ENCODE peak calls at places on chromosome 20, in four cellular contexts. C is OCI-LY7, M is PC-3, U is mammary epithelial cell. Q is an unnamed sample.

GRCh38 chr20:46455729-46456128 is 49.3 kb upstream of the ELMO2 start:
- DNase-seq in C (no peak), M (no peak), U (no peak), Q (no peak)

GRCh38 chr20:49936153-49937022 is at the start of gene RNF114:
- DNase-seq in C (peak; percentile 96), M (peak; percentile 97), U (peak; percentile 82), Q (no peak)

GRCh38 chr20:44681796-44682566 is 30.5 kb upstream of the ADA start:
- DNase-seq in C (no peak), M (no peak), U (no peak), Q (no peak)

GRCh38 chr20:43749734-43750294 is 23.0 kb upstream of the GTSF1L start:
- DNase-seq in C (peak; percentile 73), M (peak; percentile 88), U (peak; percentile 57), Q (no peak)

GRCh38 chr20:2037296-2037914 is 43.5 kb upstream of the PDYN start:
- DNase-seq in C (no peak), M (no peak), U (no peak), Q (no peak)

GRCh38 chr20:44651507-44652373 is at the start of gene ADA:
- DNase-seq in C (peak; percentile 78), M (peak; percentile 65), U (peak; percentile 63), Q (no peak)

GRCh38 chr20:57844626-57845596 is 135.1 kb upstream of the PMEPA1 start:
- DNase-seq in C (no peak), M (peak; percentile 26), U (no peak), Q (no peak)

GRCh38 chr20:43975096-43975768 is 60.6 kb downstream of the TOX2 start:
- DNase-seq in C (no peak), M (peak; percentile 94), U (peak; percentile 85), Q (peak; percentile 58)

GRCh38 chr20:10924628-10925266 is 250.9 kb upstream of the JAG1 start:
- DNase-seq in C (no peak), M (peak; percentile 84), U (peak; percentile 38), Q (peak; percentile 55)

GRCh38 chr20:57480444-57481152 is 44.3 kb downstream of the CTCFL start:
- DNase-seq in C (peak; percentile 95), M (no peak), U (no peak), Q (no peak)

GRCh38 chr20:63053430-63054102 is 46.8 kb upstream of the BHLHE23 start:
- DNase-seq in C (no peak), M (no peak), U (no peak), Q (no peak)

GRCh38 chr20:44911264-44911921 is 1.5 kb downstream of the PABPC1L start:
- DNase-seq in C (peak; percentile 79), M (peak; percentile 92), U (peak; percentile 38), Q (peak; percentile 13)

GRCh38 chr20:50487397-50487796 is 22.8 kb upstream of the PTPN1 start:
- DNase-seq in C (no peak), M (no peak), U (no peak), Q (no peak)

GRCh38 chr20:63176448-63177133 is 39.3 kb downstream of the YTHDF1 start:
- DNase-seq in C (no peak), M (no peak), U (no peak), Q (no peak)

GRCh38 chr20:11394145-11394833 is 523.4 kb upstream of the BTBD3 start:
- DNase-seq in C (no peak), M (peak; percentile 22), U (peak; percentile 97), Q (peak; percentile 99)

GRCh38 chr20:12355185-12355584 is 437.5 kb downstream of the BTBD3 start:
- DNase-seq in C (no peak), M (no peak), U (no peak), Q (no peak)

GRCh38 chr20:25695532-25696383 is 895 bp downstream of the ZNF337 start:
- DNase-seq in C (no peak), M (peak; percentile 22), U (no peak), Q (no peak)

GRCh38 chr20:14284443-14284842 is 53.0 kb downstream of the FLRT3 start:
- DNase-seq in C (no peak), M (no peak), U (peak; percentile 48), Q (peak; percentile 7)

GRCh38 chr20:17967595-17968365 is 814 bp downstream of the SNX5 start:
- DNase-seq in C (peak; percentile 78), M (peak; percentile 49), U (peak; percentile 28), Q (peak; percentile 13)

GRCh38 chr20:14142171-14142570 is 146.9 kb downstream of the MACROD2 start:
- DNase-seq in C (peak; percentile 0), M (peak; percentile 75), U (peak; percentile 66), Q (peak; percentile 21)

GRCh38 chr20:32509639-32510066 is 75.5 kb downstream of the NOL4L start:
- DNase-seq in C (peak; percentile 84), M (peak; percentile 85), U (no peak), Q (no peak)

GRCh38 chr20:58188496-58188895 is 40.0 kb downstream of the ANKRD60 start:
- DNase-seq in C (no peak), M (no peak), U (no peak), Q (no peak)

GRCh38 chr20:20367681-20368413 is at the start of gene INSM1:
- DNase-seq in C (no peak), M (no peak), U (no peak), Q (no peak)

GRCh38 chr20:50577175-50578018 is 67.2 kb downstream of the PTPN1 start:
- DNase-seq in C (no peak), M (no peak), U (no peak), Q (no peak)

GRCh38 chr20:51362254-51362653 is 180.3 kb downstream of the NFATC2 start:
- DNase-seq in C (no peak), M (no peak), U (no peak), Q (no peak)

GRCh38 chr20:47586648-47587306 is 85.1 kb downstream of the NCOA3 start:
- DNase-seq in C (no peak), M (no peak), U (no peak), Q (no peak)

GRCh38 chr20:62640870-62641748 is 1.2 kb upstream of the SLCO4A1 start:
- DNase-seq in C (no peak), M (no peak), U (no peak), Q (no peak)

GRCh38 chr20:31987744-31988143 is 19.8 kb downstream of the XKR7 start:
- DNase-seq in C (no peak), M (peak; percentile 50), U (peak; percentile 71), Q (peak; percentile 45)

GRCh38 chr20:57583289-57584257 is 22.7 kb downstream of the PCK1 start:
- DNase-seq in C (no peak), M (no peak), U (no peak), Q (no peak)

GRCh38 chr20:47361268-47361665 is 4.8 kb upstream of the ZMYND8 start:
- DNase-seq in C (no peak), M (no peak), U (no peak), Q (no peak)

GRCh38 chr20:31642837-31643236 is 5.1 kb downstream of the COX4I2 start:
- DNase-seq in C (no peak), M (no peak), U (no peak), Q (no peak)

GRCh38 chr20:50366270-50367103 is 143.7 kb upstream of the PTPN1 start:
- DNase-seq in C (no peak), M (peak; percentile 80), U (peak; percentile 47), Q (peak; percentile 31)

GRCh38 chr20:60262967-60263603 is 304.9 kb downstream of the CDH26 start:
- DNase-seq in C (peak; percentile 25), M (peak; percentile 38), U (peak; percentile 28), Q (peak; percentile 26)

GRCh38 chr20:50911716-50912115 is 19.5 kb downstream of the ADNP start:
- DNase-seq in C (no peak), M (no peak), U (no peak), Q (no peak)

GRCh38 chr20:39670987-39671386 is 708.8 kb downstream of the DHX35 start:
- DNase-seq in C (no peak), M (no peak), U (no peak), Q (no peak)

GRCh38 chr20:39674842-39675241 is 712.7 kb downstream of the DHX35 start:
- DNase-seq in C (no peak), M (no peak), U (no peak), Q (no peak)

GRCh38 chr20:39669659-39670058 is 707.5 kb downstream of the DHX35 start:
- DNase-seq in C (no peak), M (no peak), U (no peak), Q (no peak)
- H3K4me1 ChIP-seq in C (no peaks in the 10 kb centered on the region), M (no peaks in the 10 kb centered on the region), U (no peaks in the 10 kb centered on the region), Q (no peaks in the 10 kb centered on the region)

DNA sequence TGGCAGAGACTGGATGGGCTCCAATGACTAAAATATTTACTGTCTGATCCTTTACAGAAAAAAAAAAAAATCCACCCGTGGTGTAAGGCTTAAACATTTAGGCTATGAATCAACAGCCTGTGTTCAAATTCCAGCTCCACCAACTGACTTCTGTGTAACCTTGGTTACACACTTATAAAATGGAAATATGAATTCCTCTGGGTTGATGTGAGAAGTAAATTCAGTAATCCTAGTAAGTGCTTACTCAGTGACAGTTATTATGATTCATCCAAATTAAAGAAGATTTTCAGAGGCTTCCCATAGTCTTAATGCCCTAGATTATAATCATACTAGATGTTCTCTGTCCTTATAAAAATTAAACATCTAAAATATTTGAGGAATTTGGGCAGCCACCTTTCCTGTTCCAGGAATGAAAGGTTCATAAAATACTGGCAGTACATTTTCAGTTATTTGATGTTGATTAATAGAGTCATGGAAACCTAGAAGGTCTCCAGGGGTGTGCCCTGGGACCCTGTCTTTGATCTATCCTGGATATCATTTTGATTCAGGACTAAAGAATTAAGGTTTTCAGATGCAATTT is 180.2 kb upstream of the ZNF217 start:
- DNase-seq in C (no peak), M (peak; percentile 100), U (peak; percentile 94), Q (peak; percentile 96)
- H3K4me1 ChIP-seq in C (no peaks in the 10 kb centered on the region), M (peaks cover 48% of the 10 kb centered on the region), U (peaks cover 25% of the 10 kb centered on the region), Q (peaks cover 18% of the 10 kb centered on the region)

DNA sequence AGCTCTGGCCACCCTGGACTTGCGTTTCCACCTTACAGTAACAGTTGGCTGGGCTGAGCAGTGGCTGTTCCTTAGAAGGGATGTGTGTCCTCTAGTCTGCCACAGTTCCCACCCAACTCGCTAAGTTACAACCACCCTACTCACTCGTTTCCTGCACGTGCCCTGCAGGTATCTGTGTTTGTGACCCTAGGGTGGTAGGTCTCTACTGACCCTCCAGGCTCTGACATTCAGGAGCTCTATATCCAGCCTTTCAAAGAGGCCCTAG is 109.9 kb downstream of the PREX1 start:
- DNase-seq in C (no peak), M (no peak), U (no peak), Q (no peak)
- H3K4me1 ChIP-seq in C (peaks cover 56% of the 10 kb centered on the region), M (peaks cover 5% of the 10 kb centered on the region), U (no peaks in the 10 kb centered on the region), Q (no peaks in the 10 kb centered on the region)

GRCh38 chr20:37295595-37295994 is 6.1 kb downstream of the MANBAL start:
- DNase-seq in C (no peak), M (peak; percentile 50), U (peak; percentile 99), Q (peak; percentile 98)

GRCh38 chr20:37294262-37294981 is 5.0 kb downstream of the MANBAL start:
- DNase-seq in C (no peak), M (no peak), U (no peak), Q (no peak)

GRCh38 chr20:37291724-37292126 is 2.3 kb downstream of the MANBAL start:
- DNase-seq in C (no peak), M (no peak), U (no peak), Q (no peak)

GRCh38 chr20:37295001-37295400 is 5.5 kb downstream of the MANBAL start:
- DNase-seq in C (no peak), M (peak; percentile 99), U (peak; percentile 99), Q (peak; percentile 99)

GRCh38 chr20:37293301-37293943 is 4.0 kb downstream of the MANBAL start:
- DNase-seq in C (no peak), M (no peak), U (no peak), Q (no peak)
- H3K4me1 ChIP-seq in C (peaks cover 44% of the 10 kb centered on the region), M (peaks cover 54% of the 10 kb centered on the region), U (peaks cover 52% of the 10 kb centered on the region), Q (peaks cover 50% of the 10 kb centered on the region)